ENCODE peak calls at places on chromosomes 1 and 21, in seven cellular contexts. I is gastrocnemius medialis, T is K562, J is upper lobe of left lung, G is HCT116, Z is body of pancreas, P is A549. B is an unnamed sample.

GRCh38 chr21:14957836-14958235 is 107.0 kb downstream of the NRIP1 start:
- ATAC-seq in J (no peak), Z (no peak), I (no peak), T (no peak), G (no peak), P (peak; percentile 30), B (no peak)

GRCh38 chr1:218665216-218665615 is 320.1 kb downstream of the TGFB2 start:
- ATAC-seq in Z (no peak), T (no peak), J (peak; percentile 72), G (peak; percentile 62), I (peak; percentile 98), P (peak; percentile 89), B (peak; percentile 65)

GRCh38 chr1:63074321-63074720 is 248.0 kb upstream of the FOXD3 start:
- ATAC-seq in Z (no peak), T (no peak), I (no peak), J (peak; percentile 25), P (no peak), G (no peak), B (no peak)

GRCh38 chr1:244801246-244801645 is 34.2 kb upstream of the COX20 start:
- ATAC-seq in I (no peak), P (peak; percentile 75), T (peak; percentile 83), J (peak; percentile 67), Z (peak; percentile 62), G (peak; percentile 82), B (no peak)

GRCh38 chr1:89910780-89911179 is 84.1 kb upstream of the ZNF326 start:
- ATAC-seq in G (peak; percentile 78), I (no peak), Z (no peak), T (no peak), P (peak; percentile 80), J (no peak), B (no peak)

GRCh38 chr1:212678456-212679410 is 20.9 kb downstream of the BATF3 start:
- ATAC-seq in J (peak; percentile 38), T (no peak), P (no peak), I (no peak), G (no peak), Z (no peak), B (no peak)

GRCh38 chr1:2505461-2505994 is 20.9 kb downstream of the PANK4 start:
- ATAC-seq in P (no peak), J (no peak), T (no peak), I (no peak), Z (no peak), G (peak; percentile 26), B (no peak)

GRCh38 chr1:178109348-178110143 is 15.6 kb downstream of the RASAL2 start:
- ATAC-seq in I (no peak), G (no peak), J (no peak), Z (no peak), P (no peak), T (no peak), B (no peak)

GRCh38 chr1:111552587-111552986 is 49.2 kb upstream of the ADORA3 start:
- ATAC-seq in J (no peak), I (no peak), T (no peak), Z (no peak), G (no peak), P (no peak), B (no peak)

GRCh38 chr1:172929006-172929405 is 121.7 kb downstream of the TNFSF18 start:
- ATAC-seq in I (no peak), Z (no peak), P (no peak), T (no peak), G (no peak), J (peak; percentile 43), B (no peak)

GRCh38 chr1:6202256-6202655 is 2.9 kb upstream of the RPL22 start:
- ATAC-seq in G (no peak), T (no peak), Z (no peak), I (no peak), P (no peak), J (no peak), B (no peak)
- H3K4me1 ChIP-seq in G (peaks cover 45% of the 10 kb centered on the region), T (peaks cover 28% of the 10 kb centered on the region), Z (peaks cover 47% of the 10 kb centered on the region), I (peaks cover 20% of the 10 kb centered on the region), P (peaks cover 20% of the 10 kb centered on the region), J (peaks cover 34% of the 10 kb centered on the region), B (peaks cover 33% of the 10 kb centered on the region)

GRCh38 chr1:45340816-45341215 is 576 bp upstream of the MUTYH start:
- ATAC-seq in J (no peak), G (peak; percentile 19), I (no peak), Z (no peak), P (no peak), T (peak; percentile 46), B (no peak)

GRCh38 chr1:45335732-45336365 is 4.1 kb upstream of the TOE1 start:
- ATAC-seq in T (no peak), I (no peak), P (no peak), J (no peak), G (no peak), Z (no peak), B (no peak)

GRCh38 chr1:45337630-45338320 is 2.2 kb upstream of the TOE1 start:
- ATAC-seq in G (no peak), J (no peak), I (no peak), Z (no peak), T (no peak), P (no peak), B (no peak)

GRCh38 chr1:45344491-45344890 is 4.3 kb upstream of the MUTYH start:
- ATAC-seq in I (no peak), T (no peak), J (no peak), P (no peak), G (no peak), Z (no peak), B (no peak)

DNA sequence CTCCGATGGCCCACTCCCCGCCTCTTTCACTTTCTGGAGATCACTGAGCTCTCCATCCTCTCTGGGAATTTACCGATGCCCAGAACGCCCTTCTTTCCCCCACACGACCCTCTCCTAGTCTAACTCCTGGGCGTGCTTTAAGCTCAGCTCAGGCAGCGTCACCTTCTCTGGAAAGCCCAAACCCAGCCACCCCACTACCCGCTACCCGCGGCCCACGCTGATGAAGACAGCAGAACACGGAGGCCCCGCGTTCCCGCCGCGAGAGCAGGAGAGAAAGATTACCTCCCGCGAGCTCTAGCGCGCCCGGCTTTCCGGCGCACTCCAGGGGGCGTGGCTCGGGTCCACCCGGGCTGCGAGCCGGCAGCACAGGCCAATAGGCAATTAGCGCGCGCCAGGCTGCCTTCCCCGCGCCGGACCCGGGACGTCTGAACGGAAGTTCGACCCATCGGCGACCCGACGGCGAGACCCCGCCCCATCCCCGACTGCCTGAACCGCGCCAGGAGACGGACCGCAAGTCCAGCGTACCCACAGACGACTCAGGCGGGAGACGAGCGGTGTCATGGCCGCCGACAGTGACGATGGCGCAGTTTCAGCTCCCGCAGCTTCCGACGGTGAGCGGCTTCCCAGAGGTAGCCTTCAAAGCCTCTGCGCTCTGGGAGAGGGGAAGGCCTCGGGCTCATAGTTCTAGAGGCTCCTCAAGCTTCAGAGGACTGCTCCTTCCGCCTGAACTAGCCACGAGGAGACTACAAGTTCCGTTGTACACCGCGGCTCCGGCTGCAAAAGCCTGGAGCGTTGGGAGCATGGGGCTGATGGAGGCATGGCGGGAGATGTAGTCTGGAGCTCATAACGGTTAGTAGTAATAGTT is at the start of the genes MUTYH and TOE1:
- ATAC-seq in G (peak; percentile 90), J (peak; percentile 98), T (peak; percentile 95), P (peak; percentile 91), I (peak; percentile 93), Z (peak; percentile 92), B (peak; percentile 93)
- TF ChIP-seq POLR2A in G (peak; percentile 46), J (peak; percentile 82), T (peak; percentile 99), P (peak; percentile 78), I (peak; percentile 56), Z (peak; percentile 89), B (peak; percentile 56)

GRCh38 chr1:154419620-154420020 is 14.5 kb downstream of the IL6R start:
- ATAC-seq in T (no peak), Z (peak; percentile 72), G (no peak), J (peak; percentile 82), P (peak; percentile 51), I (peak; percentile 49), B (peak; percentile 85)
- H3K4me1 ChIP-seq in T (no peaks in the 10 kb centered on the region), Z (peaks cover 72% of the 10 kb centered on the region), G (peaks cover 79% of the 10 kb centered on the region), J (peaks cover 66% of the 10 kb centered on the region), P (peaks cover 75% of the 10 kb centered on the region), I (peaks cover 97% of the 10 kb centered on the region), B (peaks cover 29% of the 10 kb centered on the region)

DNA sequence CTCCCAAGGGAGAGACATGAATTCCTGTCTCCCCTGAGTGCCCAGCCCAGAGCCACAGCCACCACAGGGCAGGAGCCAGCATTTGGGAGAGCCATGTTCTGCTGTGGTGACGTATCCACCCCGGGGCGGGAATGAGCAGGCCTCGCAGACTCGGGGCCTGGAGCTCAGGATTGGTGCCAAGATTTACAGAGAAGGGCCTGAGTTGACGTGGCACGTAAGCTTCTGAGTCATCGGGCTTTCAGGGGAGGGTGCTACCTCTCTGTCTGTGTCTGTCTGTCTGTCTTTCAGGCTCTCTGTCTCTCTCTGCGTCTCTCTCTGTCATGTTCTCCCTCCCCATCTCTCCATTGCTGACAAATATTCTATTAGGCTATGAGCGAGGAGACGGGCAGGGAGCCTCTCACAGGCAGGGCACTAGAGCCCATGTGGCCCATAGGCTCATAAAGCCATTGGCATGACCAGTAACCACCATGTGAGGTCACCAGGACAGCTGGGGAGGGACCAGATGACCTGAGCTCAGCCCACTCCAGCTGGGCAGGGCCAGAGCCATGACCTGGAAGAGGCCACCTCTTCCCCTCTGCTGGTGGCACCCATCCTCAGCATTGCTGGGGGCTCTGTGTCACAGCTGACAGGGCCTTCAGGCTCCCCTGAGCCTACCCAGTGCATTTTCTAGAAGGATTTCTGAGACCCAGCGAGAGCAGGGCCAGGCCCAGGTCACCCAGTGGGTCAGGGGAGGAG is 300.0 kb upstream of the VAMP3 start:
- ATAC-seq in I (peak; percentile 25), Z (peak; percentile 31), G (peak; percentile 90), T (no peak), P (peak; percentile 89), J (peak; percentile 82), B (peak; percentile 84)
- TF ChIP-seq POLR2A in I (no peak), Z (no peak), G (no peak), T (no peak), P (no peak), J (no peak), B (no peak)

GRCh38 chr1:201220388-201220715 is 29.7 kb downstream of the IGFN1 start:
- ATAC-seq in G (no peak), T (no peak), Z (no peak), I (no peak), P (no peak), J (no peak), B (no peak)
- H3K4me1 ChIP-seq in G (peaks cover 7% of the 10 kb centered on the region), T (no peaks in the 10 kb centered on the region), Z (no peaks in the 10 kb centered on the region), I (no peaks in the 10 kb centered on the region), P (peaks cover 4% of the 10 kb centered on the region), J (no peaks in the 10 kb centered on the region), B (no peaks in the 10 kb centered on the region)

B was measured in gastroesophageal sphincter.